ENCODE peak calls at places on chromosomes 16 and 17, in four cellular contexts. F is breast epithelium, Q is HuH-7, T is ELF-1. X is an unnamed sample.

GRCh38 chr16:81697886-81698635 is 81.0 kb upstream of the PLCG2 start:
- DNase-seq in F (no peak), Q (no peak), T (no peak), X (no peak)

GRCh38 chr17:45326566-45326965 is 9.7 kb upstream of the MAP3K14 start:
- DNase-seq in F (no peak), Q (no peak), T (no peak), X (no peak)

GRCh38 chr16:4917117-4917516 is 19.8 kb downstream of the PPL start:
- DNase-seq in F (no peak), Q (no peak), T (no peak), X (no peak)

GRCh38 chr17:17561408-17562144 is 29.9 kb downstream of the PEMT start:
- DNase-seq in F (peak; percentile 91), Q (no peak), T (no peak), X (peak; percentile 93)

GRCh38 chr16:71722801-71723536 is 1.5 kb downstream of the PHLPP2 start:
- DNase-seq in F (peak; percentile 68), Q (peak; percentile 72), T (peak; percentile 93), X (peak; percentile 73)

GRCh38 chr17:27429666-27430382 is 26.4 kb upstream of the KSR1 start:
- DNase-seq in F (no peak), Q (no peak), T (no peak), X (no peak)

GRCh38 chr16:50314665-50315064 is 48.3 kb downstream of the ADCY7 start:
- DNase-seq in F (no peak), Q (no peak), T (peak; percentile 0), X (no peak)

GRCh38 chr17:28406478-28406824 is 439 bp upstream of the SLC46A1 start:
- DNase-seq in F (no peak), Q (no peak), T (peak; percentile 32), X (no peak)

GRCh38 chr16:68436581-68436980 is 11.7 kb downstream of the SMPD3 start:
- DNase-seq in F (no peak), Q (no peak), T (peak; percentile 40), X (no peak)

GRCh38 chr17:71118039-71118438 is 948.7 kb downstream of the KCNJ2 start:
- DNase-seq in F (no peak), Q (peak; percentile 33), T (peak; percentile 3), X (no peak)